ENCODE peak calls at places on chromosomes 2 and 18, in six cellular contexts. One of them, this sample, is unnamed.

GRCh38 chr18:46677609-46678470 is 20.8 kb upstream of the LOXHD1 start:
- DNase-seq in lower lobe of right lung: no peak
- DNase-seq in H9: no peak
- DNase-seq in spleen: no peak
- DNase-seq in colonic mucosa: no peak
- DNase-seq in hepatocyte: no peak
- DNase-seq in this sample: no peak

GRCh38 chr2:40130251-40130994 is 321.5 kb downstream of the SLC8A1 start:
- DNase-seq in spleen: no peak
- DNase-seq in colonic mucosa: no peak
- DNase-seq in H9: no peak
- DNase-seq in lower lobe of right lung: no peak
- DNase-seq in hepatocyte: peak; percentile 30
- DNase-seq in this sample: no peak

GRCh38 chr2:45860136-45861106 is 208.9 kb downstream of the PRKCE start:
- DNase-seq in spleen: no peak
- DNase-seq in H9: no peak
- DNase-seq in lower lobe of right lung: peak; percentile 52
- DNase-seq in colonic mucosa: peak; percentile 35
- DNase-seq in hepatocyte: peak; percentile 51
- DNase-seq in this sample: no peak

GRCh38 chr18:47204908-47205522 is 28.9 kb upstream of the IER3IP1 start:
- DNase-seq in spleen: no peak
- DNase-seq in colonic mucosa: peak; percentile 34
- DNase-seq in lower lobe of right lung: no peak
- DNase-seq in hepatocyte: peak; percentile 65
- DNase-seq in H9: peak; percentile 60
- DNase-seq in this sample: no peak

GRCh38 chr18:12657048-12657848 is 659 bp downstream of the SPIRE1 start:
- DNase-seq in lower lobe of right lung: peak; percentile 64
- DNase-seq in spleen: peak; percentile 77
- DNase-seq in hepatocyte: peak; percentile 72
- DNase-seq in colonic mucosa: no peak
- DNase-seq in H9: peak; percentile 34
- DNase-seq in this sample: peak; percentile 49

GRCh38 chr2:151334082-151334815 is 23.1 kb upstream of the TNFAIP6 start:
- DNase-seq in hepatocyte: peak; percentile 22
- DNase-seq in spleen: no peak
- DNase-seq in colonic mucosa: no peak
- DNase-seq in H9: no peak
- DNase-seq in lower lobe of right lung: no peak
- DNase-seq in this sample: no peak

GRCh38 chr2:156456616-156457015 is 20.4 kb downstream of the GPD2 start:
- DNase-seq in spleen: no peak
- DNase-seq in H9: no peak
- DNase-seq in lower lobe of right lung: no peak
- DNase-seq in hepatocyte: no peak
- DNase-seq in colonic mucosa: no peak
- DNase-seq in this sample: no peak

GRCh38 chr2:177165103-177165583 is 47.5 kb upstream of the HNRNPA3 start:
- DNase-seq in lower lobe of right lung: no peak
- DNase-seq in H9: no peak
- DNase-seq in colonic mucosa: peak; percentile 59
- DNase-seq in hepatocyte: peak; percentile 28
- DNase-seq in spleen: no peak
- DNase-seq in this sample: no peak

GRCh38 chr2:12881952-12882351 is 165.2 kb downstream of the TRIB2 start:
- DNase-seq in colonic mucosa: no peak
- DNase-seq in spleen: no peak
- DNase-seq in H9: no peak
- DNase-seq in lower lobe of right lung: no peak
- DNase-seq in hepatocyte: no peak
- DNase-seq in this sample: no peak

GRCh38 chr2:150485871-150486538 is 1.5 kb downstream of the RND3 start:
- DNase-seq in lower lobe of right lung: peak; percentile 77
- DNase-seq in H9: peak; percentile 62
- DNase-seq in hepatocyte: peak; percentile 87
- DNase-seq in colonic mucosa: peak; percentile 79
- DNase-seq in spleen: peak; percentile 74
- DNase-seq in this sample: no peak

GRCh38 chr2:219521066-219521880 is 7.0 kb downstream of the ASIC4 start:
- DNase-seq in lower lobe of right lung: no peak
- DNase-seq in hepatocyte: peak; percentile 76
- DNase-seq in H9: peak; percentile 88
- DNase-seq in spleen: peak; percentile 73
- DNase-seq in colonic mucosa: no peak
- DNase-seq in this sample: no peak
- TF ChIP-seq CTCF in lower lobe of right lung: peak; percentile 41
- TF ChIP-seq CTCF in hepatocyte: peak; percentile 74
- TF ChIP-seq CTCF in H9: peak; percentile 84
- TF ChIP-seq CTCF in spleen: peak; percentile 32
- TF ChIP-seq CTCF in colonic mucosa: peak; percentile 27
- TF ChIP-seq CTCF in this sample: peak; percentile 21

DNA sequence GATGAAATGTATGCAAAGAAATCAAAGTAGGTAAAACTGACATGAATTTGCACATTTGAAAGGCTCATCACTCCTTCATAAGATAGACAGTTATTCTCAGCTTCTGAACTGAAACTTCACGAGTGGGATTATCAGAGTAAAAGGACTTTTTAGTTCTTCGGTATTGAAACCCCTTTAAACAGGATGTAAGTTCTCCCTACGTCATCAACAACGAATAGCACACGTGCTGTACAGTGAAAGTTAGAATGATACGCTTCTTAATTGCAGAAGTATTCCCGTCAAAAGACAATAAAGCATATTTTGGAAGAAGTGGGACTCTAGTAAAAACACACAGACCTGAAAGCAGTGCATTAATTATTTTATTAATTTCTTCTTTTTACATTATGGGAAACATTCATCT is 45.7 kb downstream of the TGIF1 start:
- DNase-seq in spleen: no peak
- DNase-seq in colonic mucosa: no peak
- DNase-seq in H9: no peak
- DNase-seq in hepatocyte: no peak
- DNase-seq in lower lobe of right lung: no peak
- DNase-seq in this sample: no peak
- TF ChIP-seq CTCF in spleen: no peak
- TF ChIP-seq CTCF in colonic mucosa: no peak
- TF ChIP-seq CTCF in H9: no peak
- TF ChIP-seq CTCF in hepatocyte: no peak
- TF ChIP-seq CTCF in lower lobe of right lung: no peak
- TF ChIP-seq CTCF in this sample: no peak

GRCh38 chr2:100654611-100655010 is 91.8 kb downstream of the PDCL3 start:
- DNase-seq in lower lobe of right lung: no peak
- DNase-seq in spleen: no peak
- DNase-seq in hepatocyte: no peak
- DNase-seq in colonic mucosa: no peak
- DNase-seq in H9: no peak
- DNase-seq in this sample: no peak

GRCh38 chr2:100650151-100650550 is 87.4 kb downstream of the PDCL3 start:
- DNase-seq in spleen: no peak
- DNase-seq in colonic mucosa: no peak
- DNase-seq in lower lobe of right lung: no peak
- DNase-seq in H9: no peak
- DNase-seq in hepatocyte: no peak
- DNase-seq in this sample: no peak

GRCh38 chr2:100655446-100655845 is 92.7 kb downstream of the PDCL3 start:
- DNase-seq in H9: no peak
- DNase-seq in lower lobe of right lung: no peak
- DNase-seq in spleen: no peak
- DNase-seq in colonic mucosa: no peak
- DNase-seq in hepatocyte: no peak
- DNase-seq in this sample: no peak

GRCh38 chr2:100655936-100656534 is 93.2 kb downstream of the PDCL3 start:
- DNase-seq in hepatocyte: no peak
- DNase-seq in H9: no peak
- DNase-seq in lower lobe of right lung: no peak
- DNase-seq in spleen: no peak
- DNase-seq in colonic mucosa: no peak
- DNase-seq in this sample: no peak

DNA sequence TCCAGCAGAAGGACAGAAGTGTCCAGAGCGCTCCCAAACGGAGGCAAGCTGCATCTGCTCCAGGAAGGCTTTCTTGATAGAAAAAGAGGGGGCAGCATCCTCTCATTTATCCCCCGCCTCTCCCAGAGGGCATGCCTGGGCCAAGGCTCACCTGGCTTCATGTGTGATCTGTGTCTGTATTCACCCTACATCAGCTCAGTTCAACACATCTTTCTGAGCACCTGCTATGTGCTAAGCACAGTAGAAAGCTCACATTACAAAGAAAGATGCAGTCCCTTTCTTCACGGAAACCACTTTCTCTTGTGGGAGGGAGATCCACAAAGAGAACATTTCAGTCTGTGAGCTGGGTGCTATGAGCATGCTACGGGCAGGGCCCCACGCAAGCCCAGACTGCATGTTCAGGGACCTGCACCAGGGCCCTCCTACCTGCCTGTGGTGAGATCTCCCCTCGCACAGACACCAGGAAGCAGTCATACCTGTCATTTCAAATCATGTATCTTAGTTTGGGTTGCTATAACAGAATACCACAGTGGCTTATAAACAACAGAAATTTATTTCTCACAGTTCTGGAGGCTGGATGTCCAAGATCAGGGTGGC is 90.8 kb downstream of the PDCL3 start:
- DNase-seq in H9: no peak
- DNase-seq in colonic mucosa: no peak
- DNase-seq in hepatocyte: no peak
- DNase-seq in lower lobe of right lung: no peak
- DNase-seq in spleen: no peak
- DNase-seq in this sample: no peak
- TF ChIP-seq CTCF in H9: no peak
- TF ChIP-seq CTCF in colonic mucosa: no peak
- TF ChIP-seq CTCF in hepatocyte: no peak
- TF ChIP-seq CTCF in lower lobe of right lung: no peak
- TF ChIP-seq CTCF in spleen: no peak
- TF ChIP-seq CTCF in this sample: no peak

GRCh38 chr18:54622084-54622483 is 31.0 kb downstream of the DYNAP start:
- DNase-seq in H9: no peak
- DNase-seq in spleen: no peak
- DNase-seq in lower lobe of right lung: no peak
- DNase-seq in colonic mucosa: no peak
- DNase-seq in hepatocyte: no peak
- DNase-seq in this sample: no peak
- TF ChIP-seq CTCF in H9: peak; percentile 39
- TF ChIP-seq CTCF in spleen: no peak
- TF ChIP-seq CTCF in lower lobe of right lung: no peak
- TF ChIP-seq CTCF in colonic mucosa: no peak
- TF ChIP-seq CTCF in hepatocyte: no peak
- TF ChIP-seq CTCF in this sample: no peak

DNA sequence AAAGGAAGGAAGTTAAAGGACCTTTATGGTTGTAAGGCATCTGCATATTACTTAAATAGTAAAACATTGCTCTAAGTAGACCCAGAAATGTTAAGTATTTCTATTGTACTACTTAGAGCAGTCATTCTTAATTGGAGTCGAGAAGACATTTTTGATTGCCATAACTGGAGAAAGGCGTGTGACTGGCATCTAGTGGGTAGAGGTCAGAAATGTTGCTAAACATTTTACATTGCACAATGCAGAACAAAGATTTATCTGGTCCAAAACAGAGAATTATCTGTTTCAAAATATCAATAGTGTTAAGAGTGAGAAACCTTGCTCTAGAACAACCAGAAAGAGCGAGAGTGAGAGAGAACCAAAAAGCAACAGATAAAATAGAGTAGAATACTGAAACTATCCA is 23.3 kb upstream of the ROCK1 start:
- DNase-seq in H9: no peak
- DNase-seq in colonic mucosa: no peak
- DNase-seq in lower lobe of right lung: no peak
- DNase-seq in spleen: no peak
- DNase-seq in hepatocyte: no peak
- DNase-seq in this sample: no peak
- TF ChIP-seq CTCF in H9: peak; percentile 12
- TF ChIP-seq CTCF in colonic mucosa: no peak
- TF ChIP-seq CTCF in lower lobe of right lung: peak; percentile 37
- TF ChIP-seq CTCF in spleen: peak; percentile 41
- TF ChIP-seq CTCF in hepatocyte: peak; percentile 24
- TF ChIP-seq CTCF in this sample: peak; percentile 75

GRCh38 chr2:237602409-237602808 is 11.9 kb upstream of the RAB17 start:
- DNase-seq in spleen: no peak
- DNase-seq in colonic mucosa: no peak
- DNase-seq in lower lobe of right lung: no peak
- DNase-seq in hepatocyte: no peak
- DNase-seq in H9: peak; percentile 30
- DNase-seq in this sample: no peak

GRCh38 chr2:237604391-237604790 is 13.9 kb upstream of the RAB17 start:
- DNase-seq in H9: no peak
- DNase-seq in spleen: no peak
- DNase-seq in colonic mucosa: no peak
- DNase-seq in lower lobe of right lung: no peak
- DNase-seq in hepatocyte: no peak
- DNase-seq in this sample: no peak

GRCh38 chr2:237603049-237603717 is 12.6 kb upstream of the RAB17 start:
- DNase-seq in hepatocyte: no peak
- DNase-seq in spleen: no peak
- DNase-seq in H9: no peak
- DNase-seq in colonic mucosa: no peak
- DNase-seq in lower lobe of right lung: no peak
- DNase-seq in this sample: no peak

GRCh38 chr2:237603718-237604362 is 13.3 kb upstream of the RAB17 start:
- DNase-seq in lower lobe of right lung: no peak
- DNase-seq in H9: no peak
- DNase-seq in hepatocyte: no peak
- DNase-seq in spleen: no peak
- DNase-seq in colonic mucosa: peak; percentile 57
- DNase-seq in this sample: peak; percentile 74

DNA sequence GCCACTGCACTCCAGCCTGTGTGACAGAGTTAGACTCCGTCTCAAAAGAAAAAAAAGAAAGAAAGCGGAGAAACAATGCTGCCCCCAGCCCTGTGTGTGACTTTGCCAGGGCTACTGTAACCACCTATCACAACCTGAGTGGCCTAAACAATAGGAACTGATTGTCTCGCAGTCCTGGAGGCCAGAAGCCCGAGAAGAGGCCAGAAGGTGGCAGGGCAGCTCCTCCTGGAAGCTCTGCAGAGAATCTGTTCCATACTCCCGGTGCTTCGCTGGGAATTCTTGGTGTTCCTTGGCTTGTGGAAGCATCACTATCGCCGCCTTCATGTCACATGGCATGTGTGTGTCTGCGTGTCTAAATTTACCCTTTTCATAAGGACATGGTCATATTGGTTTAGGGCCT is 14.4 kb upstream of the RAB17 start:
- DNase-seq in lower lobe of right lung: no peak
- DNase-seq in H9: no peak
- DNase-seq in hepatocyte: no peak
- DNase-seq in spleen: no peak
- DNase-seq in colonic mucosa: no peak
- DNase-seq in this sample: no peak
- TF ChIP-seq CTCF in lower lobe of right lung: peak; percentile 32
- TF ChIP-seq CTCF in H9: peak; percentile 39
- TF ChIP-seq CTCF in hepatocyte: peak; percentile 25
- TF ChIP-seq CTCF in spleen: no peak
- TF ChIP-seq CTCF in colonic mucosa: no peak
- TF ChIP-seq CTCF in this sample: no peak

This sample was measured in CD14-positive monocyte.